ENCODE peak calls at places on chromosomes 1 and 21, in four cellular contexts. P, K, U and V are unnamed samples.

GRCh38 chr1:9613625-9614299 is 25.1 kb downstream of the TMEM201 start:
- DNase-seq in P (no peak), K (no peak), U (no peak), V (no peak)

GRCh38 chr1:67060811-67061218 is 6.9 kb upstream of the SLC35D1 start:
- DNase-seq in P (peak; percentile 99), K (no peak), U (peak; percentile 98), V (peak; percentile 96)

GRCh38 chr1:210072129-210072528 is 134.1 kb downstream of the SYT14 start:
- DNase-seq in P (no peak), K (no peak), U (peak; percentile 12), V (no peak)

GRCh38 chr1:36761073-36761472 is 273.2 kb downstream of the GRIK3 start:
- DNase-seq in P (no peak), K (no peak), U (no peak), V (no peak)

GRCh38 chr1:18927654-18928272 is 25.4 kb upstream of the ALDH4A1 start:
- DNase-seq in P (no peak), K (no peak), U (peak; percentile 68), V (peak; percentile 39)

GRCh38 chr1:156584813-156585212 is 5.3 kb downstream of the TTC24 start:
- DNase-seq in P (no peak), K (no peak), U (no peak), V (no peak)

GRCh38 chr1:166875302-166875733 is 746 bp downstream of the TADA1 start:
- DNase-seq in P (no peak), K (no peak), U (no peak), V (no peak)

GRCh38 chr21:39048064-39048463 is 135.2 kb downstream of the PSMG1 start:
- DNase-seq in P (peak; percentile 38), K (peak; percentile 52), U (peak; percentile 85), V (peak; percentile 99)

GRCh38 chr1:62271932-62272728 is 47.1 kb downstream of the KANK4 start:
- DNase-seq in P (no peak), K (no peak), U (no peak), V (no peak)

GRCh38 chr1:164765557-164765956 is 206.6 kb downstream of the PBX1 start:
- DNase-seq in P (peak; percentile 83), K (no peak), U (peak; percentile 82), V (peak; percentile 83)

GRCh38 chr1:81573458-81573857 is 227.3 kb upstream of the ADGRL2 start:
- DNase-seq in P (no peak), K (no peak), U (no peak), V (no peak)

GRCh38 chr1:51445346-51446090 is 73.5 kb downstream of the EPS15 start:
- DNase-seq in P (peak; percentile 45), K (no peak), U (no peak), V (no peak)

GRCh38 chr21:41974752-41975053 is 20.9 kb upstream of the C2CD2 start:
- DNase-seq in P (no peak), K (no peak), U (no peak), V (no peak)

GRCh38 chr1:153587314-153587713 is 21.7 kb upstream of the S100A2 start:
- DNase-seq in P (no peak), K (no peak), U (no peak), V (no peak)

GRCh38 chr1:97461782-97462181 is 459.1 kb downstream of the DPYD start:
- DNase-seq in P (no peak), K (no peak), U (no peak), V (no peak)

GRCh38 chr1:211680752-211681327 is 5.4 kb upstream of the NEK2 start:
- DNase-seq in P (peak; percentile 91), K (peak; percentile 74), U (peak; percentile 91), V (peak; percentile 87)

GRCh38 chr1:236394905-236395779 is 1.1 kb downstream of the EDARADD start:
- DNase-seq in P (peak; percentile 9), K (no peak), U (peak; percentile 6), V (peak; percentile 73)

GRCh38 chr1:147072371-147073061 is 99.8 kb downstream of the PRKAB2 start:
- DNase-seq in P (peak; percentile 17), K (no peak), U (no peak), V (peak; percentile 44)

GRCh38 chr1:75396745-75397144 is 214.2 kb downstream of the SLC44A5 start:
- DNase-seq in P (no peak), K (no peak), U (no peak), V (peak; percentile 66)

GRCh38 chr1:85200870-85201339 is at the start of gene SYDE2:
- DNase-seq in P (peak; percentile 56), K (peak; percentile 85), U (peak; percentile 66), V (peak; percentile 72)

GRCh38 chr21:44708213-44708865 is 3.0 kb downstream of the TSPEAR start:
- DNase-seq in P (no peak), K (no peak), U (no peak), V (no peak)

GRCh38 chr1:228902781-228903572 is 167.7 kb downstream of the RHOU start:
- DNase-seq in P (peak; percentile 100), K (peak; percentile 53), U (peak; percentile 100), V (peak; percentile 81)

GRCh38 chr1:119373465-119373864 is 4.9 kb downstream of the HAO2 start:
- DNase-seq in P (no peak), K (no peak), U (peak; percentile 8), V (peak; percentile 84)

GRCh38 chr1:181730606-181731005 is 247.3 kb downstream of the CACNA1E start:
- DNase-seq in P (no peak), K (no peak), U (no peak), V (no peak)

GRCh38 chr1:152941037-152941700 is 5.8 kb upstream of the SPRR5 start:
- DNase-seq in P (no peak), K (no peak), U (no peak), V (peak; percentile 97)

GRCh38 chr1:67601539-67601938 is 83.5 kb upstream of the GADD45A start:
- DNase-seq in P (no peak), K (no peak), U (no peak), V (no peak)

GRCh38 chr21:43719748-43720538 is 1.0 kb downstream of the PDXK start:
- DNase-seq in P (no peak), K (peak; percentile 76), U (no peak), V (no peak)

GRCh38 chr1:212281589-212281988 is 3.6 kb upstream of the PPP2R5A start:
- DNase-seq in P (peak; percentile 88), K (no peak), U (peak; percentile 81), V (peak; percentile 23)

GRCh38 chr1:154607084-154607747 is 770 bp downstream of the ADAR start:
- DNase-seq in P (peak; percentile 52), K (no peak), U (peak; percentile 50), V (peak; percentile 42)

GRCh38 chr1:214216779-214217178 is 64.2 kb upstream of the SMYD2 start:
- DNase-seq in P (no peak), K (no peak), U (no peak), V (peak; percentile 96)

GRCh38 chr21:41210405-41211040 is 42.6 kb downstream of the BACE2 start:
- DNase-seq in P (no peak), K (no peak), U (peak; percentile 16), V (no peak)

DNA sequence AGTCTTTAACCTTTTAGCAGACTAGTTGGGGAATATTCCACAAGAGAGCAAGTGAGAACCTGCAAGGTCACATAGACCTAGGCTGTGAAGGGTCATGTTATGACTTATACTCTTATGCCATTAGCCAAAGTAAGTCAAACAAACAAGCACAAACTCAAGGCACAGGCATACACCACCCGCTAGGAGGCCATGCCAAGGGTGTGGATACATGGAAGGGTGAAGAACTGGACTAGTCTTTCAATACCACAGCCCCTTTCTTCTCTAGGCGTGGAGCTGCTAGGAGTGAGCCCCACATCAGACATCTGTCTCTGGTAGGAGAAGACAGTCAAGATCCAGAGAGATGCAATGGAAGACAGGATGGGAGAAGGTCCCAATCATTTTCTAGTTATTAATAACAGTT is 68.6 kb downstream of the BACH1 start:
- DNase-seq in P (no peak), K (no peak), U (no peak), V (no peak)
- TF ChIP-seq CTCF in P (no peak), K (no peak), U (no peak), V (no peak)

GRCh38 chr1:202165267-202165941 is 5.0 kb upstream of the PTPN7 start:
- DNase-seq in P (no peak), K (no peak), U (no peak), V (no peak)
- H3K4me3 ChIP-seq in P (no peak overlapping the region), K (no peak overlapping the region), U (no peak overlapping the region), V (no peak overlapping the region)

GRCh38 chr1:226675720-226676357 is 63.2 kb downstream of the ITPKB start:
- DNase-seq in P (no peak), K (no peak), U (no peak), V (no peak)
- TF ChIP-seq CTCF in P (no peak), K (no peak), U (no peak), V (no peak)

GRCh38 chr1:248914982-248915381 is 8.9 kb downstream of the PGBD2 start:
- DNase-seq in P (no peak), K (no peak), U (no peak), V (no peak)
- H3K4me3 ChIP-seq in P (no peak overlapping the region), K (no peak overlapping the region), U (no peak overlapping the region), V (no peak overlapping the region)

GRCh38 chr1:33277488-33278084 is 21.3 kb downstream of the ZNF362 start:
- DNase-seq in P (no peak), K (no peak), U (no peak), V (no peak)
- TF ChIP-seq CTCF in P (no peak), K (no peak), U (no peak), V (no peak)

GRCh38 chr1:221887091-221887746 is 145.3 kb upstream of the DUSP10 start:
- DNase-seq in P (peak; percentile 89), K (peak; percentile 50), U (peak; percentile 65), V (peak; percentile 99)
- H3K4me3 ChIP-seq in P (no peak overlapping the region), K (no peak overlapping the region), U (no peak overlapping the region), V (no peak overlapping the region)

GRCh38 chr1:185207178-185207577 is 50.2 kb downstream of the SWT1 start:
- DNase-seq in P (no peak), K (no peak), U (no peak), V (no peak)
- TF ChIP-seq CTCF in P (no peak), K (no peak), U (no peak), V (no peak)